ENCODE peak calls at places on chromosomes 7 and 10, in five cellular contexts. I is SW 1271; Y is non-pigmented ciliary epithelial cell; D is tibial artery; R is activated CD4-positive, alpha-beta T cell treated with anti-CD3 and anti-CD28 coated beads for 24 hours. Q is an unnamed sample.

GRCh38 chr7:100090527-100091410 is 2.0 kb downstream of the COPS6 start:
- DNase-seq in I (peak), Y (no peak), D (no peak), R (no peak), Q (peak)

GRCh38 chr10:5188358-5188757 is 3.4 kb upstream of the AKR1C8 start:
- DNase-seq in I (no peak), Y (no peak), D (no peak), R (no peak), Q (no peak)

GRCh38 chr10:95693668-95694534 is at the start of gene TCTN3:
- DNase-seq in I (peak), Y (peak), D (peak), R (peak), Q (peak)

GRCh38 chr7:84191842-84192241 is 2.7 kb downstream of the SEMA3A start:
- DNase-seq in I (no peak), Y (no peak), D (no peak), R (no peak), Q (peak)

GRCh38 chr10:88994034-88994433 is 3.4 kb downstream of the FAS start:
- DNase-seq in I (no peak), Y (no peak), D (no peak), R (no peak), Q (peak)

GRCh38 chr10:76428541-76429330 is 997.3 kb downstream of the LRMDA start:
- DNase-seq in I (no peak), Y (peak), D (peak), R (no peak), Q (peak)

GRCh38 chr10:31353574-31353973 is 34.6 kb downstream of the ZEB1 start:
- DNase-seq in I (peak), Y (peak), D (no peak), R (no peak), Q (peak)

GRCh38 chr7:100612730-100613446 is 548 bp downstream of the MOSPD3 start:
- DNase-seq in I (no peak), Y (no peak), D (peak), R (no peak), Q (no peak)

GRCh38 chr10:116621934-116622655 is 1.3 kb downstream of the PNLIPRP2 start:
- DNase-seq in I (no peak), Y (no peak), D (no peak), R (no peak), Q (no peak)

GRCh38 chr7:40220421-40220911 is 85.7 kb downstream of the SUGCT start:
- DNase-seq in I (no peak), Y (peak), D (no peak), R (no peak), Q (peak)

GRCh38 chr10:123990889-123991288 is 99.3 kb upstream of the CPXM2 start:
- DNase-seq in I (no peak), Y (no peak), D (no peak), R (no peak), Q (no peak)

GRCh38 chr10:101022967-101023705 is 7.8 kb downstream of the PDZD7 start:
- DNase-seq in I (no peak), Y (no peak), D (no peak), R (no peak), Q (no peak)

GRCh38 chr10:74543276-74543675 is 283.1 kb upstream of the KAT6B start:
- DNase-seq in I (no peak), Y (no peak), D (no peak), R (no peak), Q (no peak)

GRCh38 chr7:98163704-98164478 is 47.3 kb upstream of the BHLHA15 start:
- DNase-seq in I (no peak), Y (no peak), D (no peak), R (no peak), Q (peak)

GRCh38 chr10:120552262-120552661 is 95.2 kb downstream of the PLPP4 start:
- DNase-seq in I (no peak), Y (no peak), D (no peak), R (no peak), Q (no peak)

GRCh38 chr7:121026577-121027111 is 38.1 kb downstream of the CPED1 start:
- DNase-seq in I (no peak), Y (no peak), D (no peak), R (no peak), Q (no peak)

GRCh38 chr7:87003872-87004798 is 55.3 kb downstream of the ELAPOR2 start:
- DNase-seq in I (no peak), Y (no peak), D (no peak), R (no peak), Q (no peak)

GRCh38 chr7:33722383-33723096 is 182.8 kb upstream of the BMPER start:
- DNase-seq in I (no peak), Y (peak), D (no peak), R (no peak), Q (peak)

GRCh38 chr7:144957998-144958397 is 122.1 kb upstream of the TPK1 start:
- DNase-seq in I (no peak), Y (no peak), D (no peak), R (no peak), Q (no peak)

GRCh38 chr7:121195859-121196588 is 132.8 kb upstream of the WNT16 start:
- DNase-seq in I (no peak), Y (no peak), D (no peak), R (no peak), Q (peak)

GRCh38 chr7:41993173-41993867 is 243.7 kb downstream of the GLI3 start:
- DNase-seq in I (no peak), Y (no peak), D (no peak), R (no peak), Q (peak)

GRCh38 chr7:28854750-28855074 is 103.4 kb downstream of the TRIL start:
- DNase-seq in I (no peak), Y (no peak), D (no peak), R (no peak), Q (peak)

GRCh38 chr10:84589526-84590205 is 261.3 kb downstream of the CCSER2 start:
- DNase-seq in I (no peak), Y (no peak), D (no peak), R (no peak), Q (no peak)

GRCh38 chr7:73521636-73522080 is 435 bp downstream of the BAZ1B start:
- DNase-seq in I (no peak), Y (no peak), D (peak), R (peak), Q (no peak)

GRCh38 chr10:132746801-132747625 is 38.9 kb downstream of the NKX6-2 start:
- DNase-seq in I (no peak), Y (no peak), D (no peak), R (no peak), Q (no peak)

GRCh38 chr7:42476255-42476654 is 239.2 kb upstream of the GLI3 start:
- DNase-seq in I (no peak), Y (no peak), D (no peak), R (no peak), Q (no peak)

GRCh38 chr7:113582471-113582870 is 336.3 kb downstream of the PPP1R3A start:
- DNase-seq in I (no peak), Y (peak), D (no peak), R (no peak), Q (peak)

GRCh38 chr7:21980921-21981320 is 35.2 kb upstream of the CDCA7L start:
- DNase-seq in I (no peak), Y (no peak), D (no peak), R (no peak), Q (no peak)

GRCh38 chr7:115593111-115593510 is 437.5 kb downstream of the TFEC start:
- DNase-seq in I (no peak), Y (no peak), D (no peak), R (no peak), Q (no peak)

GRCh38 chr10:88309365-88309764 is 273.8 kb downstream of the RNLS start:
- DNase-seq in I (no peak), Y (no peak), D (no peak), R (no peak), Q (no peak)